ENCODE peak calls at places on chromosomes 11 and 22, in four cellular contexts. One of them, this sample, is unnamed.

GRCh38 chr11:46895821-46896220 is 22.5 kb downstream of the LRP4 start:
- DNase-seq in foreskin fibroblast: no peak
- DNase-seq in left ventricle myocardium inferior: peak
- DNase-seq in MM.1S: no peak
- DNase-seq in this sample: no peak

GRCh38 chr11:45110562-45110961 is 35.9 kb upstream of the PRDM11 start:
- DNase-seq in foreskin fibroblast: peak
- DNase-seq in MM.1S: peak
- DNase-seq in left ventricle myocardium inferior: no peak
- DNase-seq in this sample: peak

GRCh38 chr22:46907578-46908215 is 145.2 kb downstream of the TBC1D22A start:
- DNase-seq in left ventricle myocardium inferior: no peak
- DNase-seq in foreskin fibroblast: no peak
- DNase-seq in MM.1S: no peak
- DNase-seq in this sample: no peak

GRCh38 chr11:72232260-72233055 is 7.9 kb downstream of the INPPL1 start:
- DNase-seq in foreskin fibroblast: no peak
- DNase-seq in MM.1S: no peak
- DNase-seq in left ventricle myocardium inferior: no peak
- DNase-seq in this sample: peak

GRCh38 chr22:24510694-24511625 is 15.8 kb downstream of the UPB1 start:
- DNase-seq in left ventricle myocardium inferior: peak
- DNase-seq in MM.1S: no peak
- DNase-seq in foreskin fibroblast: no peak
- DNase-seq in this sample: no peak

GRCh38 chr11:104076455-104076854 is 40.0 kb downstream of the DDI1 start:
- DNase-seq in foreskin fibroblast: no peak
- DNase-seq in MM.1S: no peak
- DNase-seq in left ventricle myocardium inferior: no peak
- DNase-seq in this sample: no peak

GRCh38 chr11:16012125-16012751 is 344.1 kb downstream of the SOX6 start:
- DNase-seq in left ventricle myocardium inferior: no peak
- DNase-seq in MM.1S: peak
- DNase-seq in foreskin fibroblast: no peak
- DNase-seq in this sample: no peak

GRCh38 chr11:46388619-46389449 is 2.7 kb downstream of the CHRM4 start:
- DNase-seq in MM.1S: no peak
- DNase-seq in left ventricle myocardium inferior: no peak
- DNase-seq in foreskin fibroblast: no peak
- DNase-seq in this sample: no peak

GRCh38 chr11:36048496-36049247 is 104.8 kb downstream of the LDLRAD3 start:
- DNase-seq in left ventricle myocardium inferior: no peak
- DNase-seq in foreskin fibroblast: no peak
- DNase-seq in MM.1S: no peak
- DNase-seq in this sample: no peak

GRCh38 chr22:21055564-21055834 is 9.8 kb downstream of the LRRC74B start:
- DNase-seq in left ventricle myocardium inferior: no peak
- DNase-seq in MM.1S: no peak
- DNase-seq in foreskin fibroblast: no peak
- DNase-seq in this sample: no peak

GRCh38 chr22:19965771-19966709 is 24.4 kb upstream of the TXNRD2 start:
- DNase-seq in left ventricle myocardium inferior: no peak
- DNase-seq in foreskin fibroblast: no peak
- DNase-seq in MM.1S: no peak
- DNase-seq in this sample: no peak

GRCh38 chr22:48424201-48424627 is 1403.5 kb downstream of the BRD1 start:
- DNase-seq in foreskin fibroblast: no peak
- DNase-seq in MM.1S: no peak
- DNase-seq in left ventricle myocardium inferior: no peak
- DNase-seq in this sample: no peak

GRCh38 chr11:17021550-17021949 is 7.3 kb upstream of the PLEKHA7 start:
- DNase-seq in foreskin fibroblast: no peak
- DNase-seq in left ventricle myocardium inferior: no peak
- DNase-seq in MM.1S: no peak
- DNase-seq in this sample: no peak

GRCh38 chr11:17915500-17916143 is 97.2 kb downstream of the SERGEF start:
- DNase-seq in foreskin fibroblast: no peak
- DNase-seq in left ventricle myocardium inferior: no peak
- DNase-seq in MM.1S: no peak
- DNase-seq in this sample: no peak

GRCh38 chr11:94650756-94651155 is 83.6 kb downstream of the PIWIL4 start:
- DNase-seq in foreskin fibroblast: peak
- DNase-seq in left ventricle myocardium inferior: peak
- DNase-seq in MM.1S: no peak
- DNase-seq in this sample: no peak

GRCh38 chr11:2531987-2532703 is 87.3 kb downstream of the KCNQ1 start:
- DNase-seq in MM.1S: no peak
- DNase-seq in foreskin fibroblast: no peak
- DNase-seq in left ventricle myocardium inferior: peak
- DNase-seq in this sample: no peak

GRCh38 chr11:77069336-77069968 is 2.7 kb downstream of the CAPN5 start:
- DNase-seq in MM.1S: no peak
- DNase-seq in left ventricle myocardium inferior: no peak
- DNase-seq in foreskin fibroblast: no peak
- DNase-seq in this sample: no peak

GRCh38 chr22:17575681-17576080 is 12.4 kb downstream of the SLC25A18 start:
- DNase-seq in left ventricle myocardium inferior: no peak
- DNase-seq in foreskin fibroblast: no peak
- DNase-seq in MM.1S: no peak
- DNase-seq in this sample: no peak

GRCh38 chr11:117269856-117270255 is 21.3 kb upstream of the BACE1-AS start:
- DNase-seq in foreskin fibroblast: no peak
- DNase-seq in MM.1S: no peak
- DNase-seq in left ventricle myocardium inferior: no peak
- DNase-seq in this sample: no peak

GRCh38 chr11:76700177-76701100 is 29.9 kb upstream of the LRRC32 start:
- DNase-seq in left ventricle myocardium inferior: no peak
- DNase-seq in MM.1S: no peak
- DNase-seq in foreskin fibroblast: peak
- DNase-seq in this sample: no peak

GRCh38 chr11:45805305-45806071 is 539 bp downstream of the SLC35C1 start:
- DNase-seq in foreskin fibroblast: peak
- DNase-seq in MM.1S: no peak
- DNase-seq in left ventricle myocardium inferior: peak
- DNase-seq in this sample: no peak

GRCh38 chr11:100830295-100830694 is 143.2 kb downstream of the ARHGAP42 start:
- DNase-seq in MM.1S: no peak
- DNase-seq in foreskin fibroblast: no peak
- DNase-seq in left ventricle myocardium inferior: no peak
- DNase-seq in this sample: no peak

GRCh38 chr22:36493690-36494110 is 12.3 kb upstream of the TXN2 start:
- DNase-seq in MM.1S: peak
- DNase-seq in left ventricle myocardium inferior: peak
- DNase-seq in foreskin fibroblast: no peak
- DNase-seq in this sample: peak

GRCh38 chr11:100622404-100622803 is 64.7 kb upstream of the ARHGAP42 start:
- DNase-seq in left ventricle myocardium inferior: no peak
- DNase-seq in foreskin fibroblast: no peak
- DNase-seq in MM.1S: no peak
- DNase-seq in this sample: no peak

GRCh38 chr11:65329944-65330403 is 3.7 kb upstream of the DPF2 start:
- DNase-seq in foreskin fibroblast: peak
- DNase-seq in left ventricle myocardium inferior: peak
- DNase-seq in MM.1S: peak
- DNase-seq in this sample: peak

GRCh38 chr11:31809857-31810778 is 1.0 kb downstream of the PAX6 start:
- DNase-seq in foreskin fibroblast: peak
- DNase-seq in left ventricle myocardium inferior: no peak
- DNase-seq in MM.1S: peak
- DNase-seq in this sample: peak

GRCh38 chr11:35623708-35624168 is 5.5 kb downstream of the FJX1 start:
- DNase-seq in foreskin fibroblast: peak
- DNase-seq in left ventricle myocardium inferior: no peak
- DNase-seq in MM.1S: no peak
- DNase-seq in this sample: no peak

GRCh38 chr11:290621-291231 is 1.8 kb downstream of the PGGHG start:
- DNase-seq in left ventricle myocardium inferior: peak
- DNase-seq in foreskin fibroblast: no peak
- DNase-seq in MM.1S: no peak
- DNase-seq in this sample: no peak

GRCh38 chr22:32205974-32206773 is 1.3 kb upstream of the RFPL2 start:
- DNase-seq in left ventricle myocardium inferior: no peak
- DNase-seq in MM.1S: no peak
- DNase-seq in foreskin fibroblast: no peak
- DNase-seq in this sample: no peak

GRCh38 chr22:23233084-23233501 is 52.8 kb downstream of the BCR start:
- DNase-seq in left ventricle myocardium inferior: peak
- DNase-seq in MM.1S: no peak
- DNase-seq in foreskin fibroblast: peak
- DNase-seq in this sample: no peak

GRCh38 chr11:75667268-75667830 is 1.5 kb downstream of the MAP6 start:
- DNase-seq in left ventricle myocardium inferior: peak
- DNase-seq in MM.1S: no peak
- DNase-seq in foreskin fibroblast: no peak
- DNase-seq in this sample: peak

GRCh38 chr11:32438346-32438882 is 3.1 kb upstream of the WT1 start:
- DNase-seq in foreskin fibroblast: no peak
- DNase-seq in left ventricle myocardium inferior: no peak
- DNase-seq in MM.1S: no peak
- DNase-seq in this sample: no peak

DNA sequence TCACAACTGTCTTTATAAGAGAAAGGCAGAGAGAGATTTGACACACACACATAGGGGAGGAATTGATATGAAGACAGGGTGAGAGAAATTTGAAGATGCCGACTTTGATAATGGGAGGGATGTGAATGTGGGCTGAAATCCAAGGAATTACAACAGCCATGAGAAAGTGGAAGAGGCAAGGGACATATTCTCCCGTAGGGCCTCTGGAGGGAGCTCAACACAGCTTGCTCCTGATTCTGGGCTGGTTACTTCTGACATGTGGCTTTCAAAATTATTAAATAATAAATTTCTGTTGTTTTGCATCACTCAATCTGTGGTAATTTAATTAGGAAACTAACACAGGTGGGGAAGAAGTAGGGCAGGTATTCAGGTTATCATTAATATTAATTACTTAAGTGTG is 282.9 kb downstream of the LUZP2 start:
- DNase-seq in left ventricle myocardium inferior: no peak
- DNase-seq in MM.1S: no peak
- DNase-seq in foreskin fibroblast: no peak
- DNase-seq in this sample: no peak
- TF ChIP-seq CTCF in left ventricle myocardium inferior: peak
- TF ChIP-seq CTCF in MM.1S: no peak
- TF ChIP-seq CTCF in foreskin fibroblast: no peak
- TF ChIP-seq CTCF in this sample: no peak

DNA sequence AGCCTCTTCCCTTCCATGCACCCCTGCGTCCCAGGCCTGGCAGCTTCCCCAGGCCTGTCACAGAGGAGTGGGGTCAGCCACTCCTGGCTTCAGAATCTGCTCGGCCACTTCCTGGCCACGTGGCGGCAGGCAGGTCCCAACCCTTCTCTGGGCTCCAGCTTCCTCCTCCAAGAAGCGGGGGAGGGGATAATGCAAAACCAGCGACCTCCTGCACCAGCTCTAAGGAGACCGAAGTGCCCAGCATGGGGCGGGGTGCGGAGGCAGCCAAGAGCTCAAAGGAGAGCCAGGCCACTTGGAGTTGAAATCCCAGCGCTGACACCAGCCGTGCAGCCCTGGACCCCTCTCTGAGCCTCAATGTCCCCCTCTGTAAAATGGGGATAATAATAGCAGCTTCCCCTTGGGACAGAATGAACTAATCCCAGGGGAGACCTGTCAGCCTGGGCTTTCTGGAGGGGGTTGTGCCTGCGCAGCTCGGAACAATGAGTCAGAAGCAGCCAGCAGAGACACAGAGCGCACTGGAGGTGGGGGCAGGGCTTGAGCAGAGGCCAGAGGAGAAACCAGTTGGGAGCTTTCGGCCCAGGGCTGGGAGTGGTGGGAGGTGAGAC is 22.8 kb upstream of the PICK1 start:
- DNase-seq in left ventricle myocardium inferior: peak
- DNase-seq in foreskin fibroblast: peak
- DNase-seq in MM.1S: no peak
- DNase-seq in this sample: peak
- TF ChIP-seq CTCF in left ventricle myocardium inferior: no peak
- TF ChIP-seq CTCF in foreskin fibroblast: no peak
- TF ChIP-seq CTCF in MM.1S: no peak
- TF ChIP-seq CTCF in this sample: no peak

GRCh38 chr11:120306519-120307242 is 18.4 kb upstream of the TLCD5 start:
- DNase-seq in left ventricle myocardium inferior: no peak
- DNase-seq in MM.1S: no peak
- DNase-seq in foreskin fibroblast: peak
- DNase-seq in this sample: no peak
- TF ChIP-seq CTCF in left ventricle myocardium inferior: peak
- TF ChIP-seq CTCF in MM.1S: no peak
- TF ChIP-seq CTCF in foreskin fibroblast: peak
- TF ChIP-seq CTCF in this sample: peak

DNA sequence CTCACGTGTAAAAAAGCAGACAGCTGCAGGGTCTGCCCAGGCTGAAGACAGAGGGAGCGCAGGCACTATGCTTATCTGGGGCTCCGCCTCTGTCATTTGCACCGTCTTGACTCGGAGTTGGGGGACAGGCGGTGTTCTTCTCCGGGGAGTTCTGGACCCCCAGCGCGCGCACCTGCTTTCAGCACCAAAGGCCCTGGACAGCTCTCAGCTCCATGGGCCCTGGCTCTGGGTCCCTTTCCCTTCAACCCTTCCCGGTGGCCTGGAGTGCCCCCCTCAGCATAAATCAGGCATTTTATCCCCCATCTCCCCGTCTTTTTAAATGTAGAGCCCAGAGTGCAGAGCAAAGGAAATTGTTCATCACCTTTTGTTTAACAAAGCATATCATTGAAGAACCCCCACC is 1.5 kb downstream of the SEZ6L start:
- DNase-seq in foreskin fibroblast: no peak
- DNase-seq in MM.1S: no peak
- DNase-seq in left ventricle myocardium inferior: peak
- DNase-seq in this sample: no peak
- TF ChIP-seq CTCF in foreskin fibroblast: no peak
- TF ChIP-seq CTCF in MM.1S: no peak
- TF ChIP-seq CTCF in left ventricle myocardium inferior: no peak
- TF ChIP-seq CTCF in this sample: no peak